ENCODE peak calls at places on chromosomes 16 and 17, in eight cellular contexts. L is DMS153; V is stimulated activated CD8-positive, alpha-beta memory T cell treated with anti-CD3 and anti-CD28 coated beads, Interleukin-2, amount 100 ng/mL, for 1 hour; C is GM04503; Y is activated naive CD4-positive, alpha-beta T cell treated with anti-CD3 and anti-CD28 coated beads, Interleukin-2, amount 50 U/mL, for 16 hours; S is GM23248; D is COR-L47; Z is AG04450. W is an unnamed sample.

GRCh38 chr16:89581861-89582563 is 6.5 kb downstream of the CPNE7 start:
- DNase-seq in D (no peak), S (peak), Y (no peak), L (peak), V (no peak), Z (no peak), C (no peak), W (peak)

GRCh38 chr17:39196191-39196819 is 1.2 kb downstream of the CACNB1 start:
- DNase-seq in D (no peak), Y (no peak), Z (no peak), V (no peak), C (no peak), L (no peak), S (peak), W (no peak)

GRCh38 chr16:73125860-73126259 is 77.9 kb upstream of the ZFHX3 start:
- DNase-seq in S (peak), L (no peak), D (no peak), V (no peak), Y (no peak), Z (peak), C (peak), W (peak)

GRCh38 chr17:61380836-61381525 is 18.7 kb upstream of the TBX2 start:
- DNase-seq in Z (no peak), S (no peak), Y (no peak), D (no peak), V (no peak), C (no peak), L (no peak), W (no peak)

GRCh38 chr17:50221500-50222480 is 20.4 kb upstream of the COL1A1 start:
- DNase-seq in C (no peak), V (no peak), D (no peak), Y (no peak), S (peak), Z (no peak), L (no peak), W (peak)

GRCh38 chr16:47358816-47359215 is 102.0 kb downstream of the ITFG1 start:
- DNase-seq in D (no peak), Y (no peak), C (no peak), Z (no peak), S (peak), V (no peak), L (no peak), W (peak)

GRCh38 chr17:16459850-16460550 is 32.0 kb downstream of the LRRC75A start:
- DNase-seq in S (no peak), Y (no peak), Z (no peak), V (no peak), C (no peak), D (no peak), L (no peak), W (no peak)

GRCh38 chr17:55845385-55845784 is 94.5 kb downstream of the PCTP start:
- DNase-seq in C (peak), Z (no peak), D (no peak), Y (peak), S (peak), V (no peak), L (no peak), W (peak)

GRCh38 chr17:45146616-45147101 is 1.6 kb upstream of the HEXIM1 start:
- DNase-seq in D (no peak), L (no peak), Z (no peak), C (no peak), Y (no peak), V (no peak), S (peak), W (peak)

GRCh38 chr16:7487896-7488295 is 155.3 kb downstream of the RBFOX1 start:
- DNase-seq in Y (no peak), Z (no peak), D (no peak), C (no peak), V (no peak), L (no peak), S (no peak), W (no peak)

GRCh38 chr16:11315499-11315898 is 29.8 kb upstream of the RMI2 start:
- DNase-seq in D (no peak), Z (no peak), V (no peak), Y (no peak), C (no peak), S (peak), L (no peak), W (peak)

GRCh38 chr17:36602924-36603384 is 1.6 kb downstream of the MRM1 start:
- DNase-seq in D (peak), C (no peak), Y (peak), Z (peak), V (peak), S (peak), L (peak), W (peak)

GRCh38 chr17:70168979-70169706 is at the start of gene KCNJ2:
- DNase-seq in C (no peak), Y (peak), D (peak), Z (no peak), L (peak), V (peak), S (peak), W (peak)

GRCh38 chr16:12111819-12112218 is 135.3 kb downstream of the SNX29 start:
- DNase-seq in S (no peak), Y (no peak), L (no peak), C (no peak), V (no peak), D (no peak), Z (no peak), W (no peak)

GRCh38 chr17:28897769-28898259 is 281 bp upstream of the FLOT2 start:
- DNase-seq in L (no peak), Y (no peak), Z (no peak), V (no peak), S (no peak), C (no peak), D (no peak), W (no peak)

GRCh38 chr17:40079545-40079944 is 16.8 kb downstream of the THRA start:
- DNase-seq in Y (no peak), Z (no peak), L (no peak), C (no peak), D (no peak), S (no peak), V (no peak), W (no peak)

GRCh38 chr16:56227936-56228335 is 36.6 kb downstream of the GNAO1 start:
- DNase-seq in Z (no peak), Y (no peak), D (no peak), L (no peak), V (no peak), S (no peak), C (no peak), W (no peak)

GRCh38 chr16:1019234-1019933 is 37.8 kb downstream of the SOX8 start:
- DNase-seq in D (no peak), C (peak), V (no peak), Y (no peak), Z (no peak), S (peak), L (no peak), W (peak)

GRCh38 chr16:4404967-4405696 is 11.3 kb downstream of the CORO7 start:
- DNase-seq in D (no peak), C (no peak), V (no peak), L (no peak), Y (no peak), S (no peak), Z (no peak), W (no peak)

GRCh38 chr16:28975158-28975603 is 603 bp downstream of the SPNS1 start:
- DNase-seq in D (no peak), V (no peak), Z (no peak), L (no peak), C (no peak), S (peak), Y (no peak), W (no peak)

GRCh38 chr17:29616300-29617048 is 6.2 kb downstream of the CORO6 start:
- DNase-seq in S (no peak), L (no peak), C (no peak), Y (no peak), D (no peak), Z (no peak), V (no peak), W (no peak)

GRCh38 chr17:58665946-58666857 is 25.6 kb downstream of the TEX14 start:
- DNase-seq in C (no peak), S (no peak), L (no peak), V (no peak), D (no peak), Z (no peak), Y (no peak), W (no peak)